ENCODE peak calls at places on chromosome 13, in six cellular contexts. F is GM12891, O is K562, A is H1, X is HepG2, L is GM12878. T is an unnamed sample.

GRCh38 chr13:62781866-62782265 is 1366.2 kb upstream of the PCDH20 start:
- DNase-seq in F (no peak), O (no peak), A (no peak), X (no peak), L (no peak), T (no peak)

GRCh38 chr13:70829748-70830147 is 721.5 kb upstream of the KLHL1 start:
- DNase-seq in F (no peak), O (no peak), A (no peak), X (no peak), L (no peak), T (no peak)

GRCh38 chr13:51419015-51419636 is 33.7 kb downstream of the INTS6 start:
- DNase-seq in F (no peak), O (no peak), A (no peak), X (no peak), L (no peak), T (no peak)

GRCh38 chr13:105035092-105035491 is 1500.4 kb downstream of the EFNB2 start:
- DNase-seq in F (no peak), O (no peak), A (no peak), X (no peak), L (no peak), T (no peak)

GRCh38 chr13:85724554-85725432 is 74.4 kb downstream of the SLITRK6 start:
- DNase-seq in F (no peak), O (no peak), A (no peak), X (no peak), L (no peak), T (no peak)

GRCh38 chr13:98976941-98977340 is 923 bp downstream of the DOCK9 start:
- DNase-seq in F (no peak), O (no peak), A (no peak), X (no peak), L (no peak), T (no peak)

GRCh38 chr13:100630564-100630963 is 42.0 kb upstream of the GGACT start:
- DNase-seq in F (no peak), O (no peak), A (no peak), X (peak; percentile 33), L (no peak), T (no peak)

GRCh38 chr13:40485611-40486517 is 180.6 kb downstream of the FOXO1 start:
- DNase-seq in F (peak; percentile 28), O (no peak), A (no peak), X (no peak), L (no peak), T (peak; percentile 31)

GRCh38 chr13:36302289-36302688 is 4.7 kb upstream of the CCDC169 start:
- DNase-seq in F (no peak), O (no peak), A (no peak), X (no peak), L (no peak), T (no peak)

GRCh38 chr13:54029720-54030119 is 1001.1 kb downstream of the OLFM4 start:
- DNase-seq in F (no peak), O (no peak), A (no peak), X (no peak), L (no peak), T (no peak)

GRCh38 chr13:41587490-41587889 is 130.1 kb downstream of the RGCC start:
- DNase-seq in F (no peak), O (no peak), A (peak; percentile 62), X (no peak), L (no peak), T (no peak)

GRCh38 chr13:46359731-46360130 is 27.3 kb downstream of the RUBCNL start:
- DNase-seq in F (no peak), O (no peak), A (no peak), X (no peak), L (no peak), T (no peak)

GRCh38 chr13:54445865-54446264 is 1417.3 kb downstream of the OLFM4 start:
- DNase-seq in F (no peak), O (no peak), A (no peak), X (no peak), L (no peak), T (no peak)

GRCh38 chr13:41825691-41826090 is 135.2 kb downstream of the VWA8 start:
- DNase-seq in F (no peak), O (no peak), A (no peak), X (no peak), L (no peak), T (no peak)

GRCh38 chr13:79194272-79194671 is 211.8 kb downstream of the RBM26 start:
- DNase-seq in F (peak; percentile 2), O (no peak), A (no peak), X (no peak), L (peak; percentile 92), T (peak; percentile 4)

GRCh38 chr13:25170554-25171107 is 1.5 kb downstream of the AMER2 start:
- DNase-seq in F (peak; percentile 35), O (no peak), A (peak; percentile 73), X (no peak), L (no peak), T (no peak)

GRCh38 chr13:96651598-96651997 is 342.7 kb downstream of the OXGR1 start:
- DNase-seq in F (no peak), O (no peak), A (no peak), X (no peak), L (no peak), T (no peak)

GRCh38 chr13:96652506-96652905 is 341.8 kb downstream of the OXGR1 start:
- DNase-seq in F (no peak), O (no peak), A (no peak), X (no peak), L (no peak), T (no peak)

DNA sequence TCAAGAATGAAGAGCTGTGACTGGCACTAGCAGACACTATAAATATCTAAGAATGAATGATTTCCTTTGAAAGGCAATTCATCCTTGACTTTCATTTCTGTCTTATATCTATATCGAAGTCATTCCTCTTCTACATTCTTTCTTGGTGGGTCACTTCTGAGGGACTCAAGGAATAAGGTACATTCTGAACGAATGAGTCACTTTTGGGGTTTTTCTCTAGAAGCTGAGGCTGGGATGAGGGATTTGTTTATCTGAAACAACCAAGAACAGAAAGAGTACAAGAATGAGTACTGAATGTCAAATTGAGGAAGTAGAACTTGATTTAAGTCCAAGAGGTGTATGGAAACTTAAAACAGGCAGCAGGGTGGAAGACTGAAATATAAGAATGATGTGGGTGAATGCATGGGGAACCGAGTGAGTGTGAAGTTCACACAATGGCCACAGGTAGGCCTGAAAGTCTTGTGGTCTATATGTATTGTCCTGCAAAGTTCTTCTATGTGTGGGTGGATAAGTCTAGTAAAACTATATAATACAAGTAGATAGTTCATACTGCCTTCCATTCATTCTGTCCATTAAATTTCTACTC is 343.9 kb downstream of the OXGR1 start:
- DNase-seq in F (no peak), O (no peak), A (no peak), X (no peak), L (peak; percentile 12), T (no peak)
- TF ChIP-seq TAF1 in F (no peak), O (no peak), A (no peak), X (no peak), L (no peak), T (no peak)

DNA sequence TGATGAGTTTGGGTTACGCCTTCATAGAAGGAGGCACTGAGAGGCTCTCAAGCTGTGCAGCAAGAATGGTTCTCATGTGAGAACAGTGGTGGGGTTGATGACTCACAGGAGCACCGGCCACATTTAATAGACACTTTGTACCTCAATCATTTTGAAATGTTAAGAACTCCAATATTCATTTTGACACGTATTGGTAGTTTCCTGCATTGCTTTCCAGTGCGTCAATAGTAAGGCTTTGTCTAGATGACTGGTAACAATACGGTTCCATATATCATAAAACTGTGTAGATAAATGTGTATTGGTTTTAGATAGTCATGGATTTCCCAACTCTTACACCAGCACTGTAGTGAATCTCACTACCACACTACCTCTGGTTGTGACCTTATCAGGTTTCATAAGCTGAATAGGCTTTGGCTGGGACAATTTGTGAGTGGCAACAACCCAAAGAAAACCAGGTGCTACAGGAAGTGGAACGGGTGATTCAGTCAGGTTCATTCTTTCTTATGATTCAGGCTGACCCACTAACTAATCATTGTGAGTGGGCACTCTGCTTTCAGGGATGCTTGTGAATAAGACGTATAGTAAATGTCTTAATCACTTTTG is 362.6 kb downstream of the KLF5 start:
- DNase-seq in F (no peak), O (no peak), A (no peak), X (no peak), L (no peak), T (no peak)
- TF ChIP-seq POLR2AphosphoS5 in F (no peak), O (no peak), A (no peak), X (no peak), L (no peak), T (no peak)

GRCh38 chr13:112965103-112965502 is 3.9 kb upstream of the MCF2L start:
- DNase-seq in F (no peak), O (no peak), A (no peak), X (no peak), L (no peak), T (no peak)
- TF ChIP-seq POLR2A in F (no peak), O (no peak), A (no peak), X (no peak), L (no peak), T (no peak)

DNA sequence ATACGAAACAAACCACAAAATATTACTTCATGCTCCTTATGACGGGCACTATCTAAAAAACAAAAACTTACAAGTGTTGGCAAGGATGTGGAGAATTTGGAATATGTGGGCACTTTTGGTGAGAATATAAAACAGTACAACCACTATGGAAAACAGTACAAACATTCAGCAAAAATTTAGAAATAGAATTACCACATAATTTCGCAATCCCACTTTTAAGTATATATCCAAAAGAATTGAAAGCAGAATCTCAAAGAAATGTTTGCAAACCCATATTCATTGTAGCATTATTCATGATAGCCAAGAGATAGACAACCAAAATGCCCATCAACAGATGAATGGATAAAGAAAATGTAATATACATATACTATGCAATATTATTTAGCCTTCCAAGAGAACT is 1173.7 kb upstream of the PRR20A start:
- DNase-seq in F (no peak), O (no peak), A (no peak), X (no peak), L (no peak), T (no peak)
- TF ChIP-seq TAF1 in F (no peak), O (no peak), A (no peak), X (no peak), L (no peak), T (no peak)

GRCh38 chr13:47628666-47629065 is 372.4 kb downstream of the SUCLA2 start:
- DNase-seq in F (no peak), O (no peak), A (no peak), X (no peak), L (no peak), T (no peak)
- TF ChIP-seq POLR2AphosphoS5 in F (no peak), O (no peak), A (no peak), X (no peak), L (no peak), T (no peak)

T was measured in GM12892.